ENCODE peak calls at places on chromosomes 11 and 22, in six cellular contexts. I is endothelial cell, L is lower lobe of right lung, N is mammary epithelial cell, X is pancreas, G is tibial nerve. K is an unnamed sample.

GRCh38 chr22:43630451-43630850 is 181.7 kb downstream of the EFCAB6 start:
- DNase-seq in N (no peak), G (no peak), I (no peak), L (no peak), X (no peak), K (no peak)

GRCh38 chr11:10770626-10771254 is 19.7 kb downstream of the CTR9 start:
- DNase-seq in G (peak), L (no peak), X (peak), I (peak), N (peak), K (peak)

GRCh38 chr11:11472096-11472495 is 119.0 kb upstream of the CSNK2A3 start:
- DNase-seq in I (no peak), N (no peak), G (no peak), X (no peak), L (no peak), K (no peak)

GRCh38 chr11:61460474-61460881 is 30.6 kb downstream of the SDHAF2 start:
- DNase-seq in N (no peak), I (no peak), G (peak), X (no peak), L (no peak), K (no peak)

GRCh38 chr22:17961443-17961729 is 63.0 kb downstream of the MICAL3 start:
- DNase-seq in G (no peak), L (no peak), N (no peak), X (no peak), I (no peak), K (no peak)

GRCh38 chr11:70828498-70829159 is 423.7 kb downstream of the SHANK2 start:
- DNase-seq in N (no peak), G (peak), I (no peak), X (no peak), L (no peak), K (no peak)

GRCh38 chr11:64253043-64253442 is 1.7 kb downstream of the PLCB3 start:
- DNase-seq in L (no peak), I (no peak), N (no peak), G (no peak), X (no peak), K (no peak)

GRCh38 chr11:304061-304506 is 3.5 kb upstream of the IFITM2 start:
- DNase-seq in L (peak), N (no peak), X (peak), G (no peak), I (no peak), K (no peak)

GRCh38 chr11:120839846-120840402 is 184.0 kb upstream of the TBCEL start:
- DNase-seq in X (no peak), L (no peak), G (no peak), I (no peak), N (no peak), K (no peak)

GRCh38 chr11:94007426-94007825 is 13.7 kb upstream of the HEPHL1 start:
- DNase-seq in X (no peak), I (no peak), L (no peak), N (no peak), G (no peak), K (no peak)

GRCh38 chr11:72781313-72782080 is 12.3 kb downstream of the STARD10 start:
- DNase-seq in X (peak), I (peak), N (no peak), G (no peak), L (peak), K (no peak)

GRCh38 chr11:47441421-47441820 is 7.5 kb downstream of the RAPSN start:
- DNase-seq in N (no peak), I (no peak), L (no peak), X (no peak), G (no peak), K (no peak)

GRCh38 chr22:24555496-24556253 is at the start of gene SNRPD3:
- DNase-seq in N (peak), I (peak), X (peak), G (peak), L (peak), K (peak)

GRCh38 chr11:119689318-119689717 is 39.7 kb downstream of the NECTIN1 start:
- DNase-seq in G (no peak), X (no peak), N (no peak), L (no peak), I (no peak), K (no peak)

GRCh38 chr22:26656896-26657851 is at the start of gene MIAT:
- DNase-seq in L (peak), G (no peak), N (no peak), I (peak), X (no peak), K (no peak)

GRCh38 chr11:102010776-102011500 is 36.3 kb upstream of the CFAP300 start:
- DNase-seq in N (peak), I (peak), X (no peak), G (peak), L (peak), K (no peak)

GRCh38 chr11:116879789-116880402 is 42.5 kb upstream of the APOA1 start:
- DNase-seq in G (peak), I (peak), L (no peak), X (no peak), N (peak), K (no peak)

GRCh38 chr11:13287026-13287425 is 9.4 kb downstream of the BMAL1 start:
- DNase-seq in N (no peak), I (no peak), G (no peak), L (no peak), X (no peak), K (no peak)

GRCh38 chr11:22807855-22808558 is 21.6 kb downstream of the SVIP start:
- DNase-seq in X (no peak), G (no peak), L (no peak), I (no peak), N (no peak), K (no peak)

GRCh38 chr11:15884131-15884530 is 472.2 kb downstream of the SOX6 start:
- DNase-seq in X (no peak), N (no peak), G (no peak), I (no peak), L (no peak), K (no peak)

GRCh38 chr11:29809121-29809520 is 207.7 kb downstream of the KCNA4 start:
- DNase-seq in X (no peak), G (no peak), I (no peak), L (no peak), N (peak), K (no peak)

GRCh38 chr11:13289081-13289480 is 11.5 kb downstream of the BMAL1 start:
- DNase-seq in X (no peak), G (no peak), L (no peak), N (no peak), I (peak), K (no peak)

GRCh38 chr22:42549329-42550060 is 4.3 kb upstream of the SERHL2 start:
- DNase-seq in N (no peak), L (no peak), G (no peak), I (no peak), X (no peak), K (no peak)

GRCh38 chr11:117572129-117572528 is 224.9 kb downstream of the DSCAML1 start:
- DNase-seq in G (no peak), I (no peak), L (no peak), N (no peak), X (no peak), K (no peak)

GRCh38 chr11:30741039-30741550 is 154.9 kb upstream of the MPPED2 start:
- DNase-seq in G (no peak), N (no peak), X (no peak), L (no peak), I (no peak), K (no peak)

GRCh38 chr11:4607111-4607510 is 920 bp downstream of the TRIM68 start:
- DNase-seq in G (no peak), L (no peak), X (no peak), I (no peak), N (no peak), K (no peak)

GRCh38 chr22:23109441-23109978 is 32.3 kb downstream of the RSPH14 start:
- DNase-seq in L (no peak), X (no peak), N (no peak), G (no peak), I (no peak), K (no peak)

GRCh38 chr11:86747801-86748200 is 52.5 kb upstream of the PRSS23 start:
- DNase-seq in L (no peak), N (no peak), I (no peak), G (no peak), X (no peak), K (no peak)

GRCh38 chr11:30107899-30108298 is 91.1 kb upstream of the KCNA4 start:
- DNase-seq in L (no peak), G (no peak), I (no peak), N (peak), X (no peak), K (no peak)

GRCh38 chr11:118673361-118674093 is 5.9 kb downstream of the TREH start:
- DNase-seq in N (peak), G (no peak), X (no peak), I (no peak), L (no peak), K (no peak)

GRCh38 chr11:129373489-129373953 is 2.1 kb upstream of the BARX2 start:
- DNase-seq in X (no peak), L (peak), I (no peak), G (no peak), N (no peak), K (no peak)

DNA sequence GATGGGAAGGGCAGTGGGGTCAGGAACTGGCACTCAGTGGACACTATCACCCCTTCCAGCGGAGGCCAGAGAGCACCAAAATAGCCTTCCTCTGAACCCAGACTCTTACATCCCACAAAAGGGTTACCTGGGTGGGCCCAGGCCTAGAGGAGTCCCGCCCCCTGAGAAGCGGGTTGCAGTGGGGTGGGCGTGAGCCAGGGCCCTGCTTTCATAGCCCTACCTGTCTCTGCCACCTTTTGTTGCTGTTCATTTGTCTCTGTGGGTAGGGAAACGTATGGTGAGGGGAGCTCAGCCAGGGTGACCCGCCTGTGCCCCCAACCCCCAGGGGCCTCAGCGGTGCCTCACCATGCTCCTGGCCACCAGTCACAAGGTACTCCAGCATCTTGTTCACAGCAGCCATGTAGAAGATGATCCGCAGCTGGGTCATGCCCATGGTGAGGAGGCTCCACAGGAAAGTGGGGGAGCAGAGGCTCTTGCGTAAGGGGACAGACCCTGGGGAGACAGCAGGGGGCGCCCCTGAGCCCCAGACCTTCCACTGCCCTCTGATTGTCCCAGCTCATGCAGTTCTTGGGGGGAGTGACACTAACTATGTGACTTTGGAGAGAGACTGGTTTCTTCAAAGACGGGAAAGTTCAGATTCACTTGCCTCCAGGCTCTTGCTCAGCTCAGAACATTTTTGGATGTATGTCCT is 24.0 kb downstream of the SLC43A1 start:
- DNase-seq in N (no peak), L (no peak), I (peak), X (no peak), G (no peak), K (no peak)
- TF ChIP-seq CTCF in N (peak), L (peak), I (peak), X (peak), G (peak), K (no peak)

DNA sequence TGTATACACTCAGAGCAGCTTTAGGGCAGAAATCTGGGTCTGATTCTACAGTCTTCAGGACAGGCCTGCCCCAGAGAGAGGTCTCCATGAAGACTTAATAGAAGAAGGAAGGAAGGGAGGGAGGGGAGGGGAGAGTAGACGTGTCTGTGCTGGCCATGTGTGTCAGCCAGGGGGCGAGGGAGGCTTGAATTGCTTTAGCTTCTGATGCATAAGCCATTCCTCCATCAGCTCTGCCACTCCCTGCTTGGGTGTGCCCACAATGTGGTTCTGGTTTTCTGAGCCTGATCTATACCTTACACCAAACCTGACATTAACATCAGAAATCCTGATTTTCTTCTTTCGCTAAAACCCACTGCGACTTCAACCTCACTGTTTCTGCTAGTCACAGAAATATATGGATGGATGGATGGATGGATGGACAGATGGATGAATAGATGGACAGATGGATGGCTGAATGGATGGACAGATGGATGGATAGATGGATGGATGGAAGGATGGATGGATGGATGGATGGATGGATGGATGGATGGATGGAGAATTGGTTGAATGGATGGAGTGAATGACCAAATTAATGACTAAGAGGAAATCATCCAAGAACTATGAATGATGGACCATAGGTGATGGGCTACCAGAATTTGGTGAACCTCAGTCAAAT is 56.5 kb upstream of the PRDM11 start:
- DNase-seq in L (no peak), G (no peak), I (no peak), N (peak), X (no peak), K (no peak)
- TF ChIP-seq CTCF in L (no peak), G (no peak), I (no peak), N (no peak), X (no peak), K (no peak)

GRCh38 chr22:20226077-20226716 is 41.9 kb downstream of the RTN4R start:
- DNase-seq in L (no peak), N (no peak), I (no peak), X (no peak), G (no peak), K (no peak)

GRCh38 chr22:20227363-20227762 is 40.8 kb downstream of the RTN4R start:
- DNase-seq in L (no peak), X (peak), I (no peak), G (no peak), N (no peak), K (no peak)

GRCh38 chr22:20228055-20228938 is 39.8 kb downstream of the RTN4R start:
- DNase-seq in G (no peak), N (no peak), I (no peak), L (no peak), X (no peak), K (no peak)

GRCh38 chr22:20225693-20225966 is 42.5 kb downstream of the RTN4R start:
- DNase-seq in G (no peak), L (no peak), I (no peak), X (no peak), N (no peak), K (no peak)

DNA sequence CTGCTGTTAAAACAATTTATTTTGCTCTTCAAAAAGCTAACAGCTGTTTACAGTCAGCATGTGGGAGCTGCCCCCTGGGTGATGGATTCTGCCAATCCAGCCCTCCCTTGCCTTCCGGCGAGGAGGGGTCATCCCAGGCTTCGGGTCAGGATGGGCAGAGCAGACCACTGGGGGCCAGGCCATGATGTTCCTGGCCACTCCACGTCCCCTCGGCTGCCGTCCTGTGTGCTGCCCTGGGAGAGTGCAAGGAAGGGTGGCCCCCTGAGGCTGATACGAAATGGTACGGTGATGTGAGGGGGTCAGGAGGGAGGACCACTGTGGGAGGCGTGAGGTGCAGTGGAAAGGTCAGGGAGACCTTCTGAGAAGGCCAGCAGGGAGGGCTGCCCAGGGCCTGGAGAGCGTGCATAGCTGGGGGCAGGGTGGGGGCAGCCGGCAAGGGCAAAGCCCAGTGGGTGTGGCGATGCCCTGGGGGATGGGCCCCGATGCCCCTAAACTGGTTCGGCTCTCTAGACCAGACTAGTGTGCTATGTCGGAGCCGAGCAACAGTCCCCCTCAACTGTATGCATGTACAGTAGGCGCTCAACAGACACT is 41.3 kb downstream of the RTN4R start:
- DNase-seq in N (no peak), X (no peak), I (no peak), L (no peak), G (no peak), K (no peak)
- TF ChIP-seq CTCF in N (no peak), X (no peak), I (no peak), L (no peak), G (no peak), K (no peak)

DNA sequence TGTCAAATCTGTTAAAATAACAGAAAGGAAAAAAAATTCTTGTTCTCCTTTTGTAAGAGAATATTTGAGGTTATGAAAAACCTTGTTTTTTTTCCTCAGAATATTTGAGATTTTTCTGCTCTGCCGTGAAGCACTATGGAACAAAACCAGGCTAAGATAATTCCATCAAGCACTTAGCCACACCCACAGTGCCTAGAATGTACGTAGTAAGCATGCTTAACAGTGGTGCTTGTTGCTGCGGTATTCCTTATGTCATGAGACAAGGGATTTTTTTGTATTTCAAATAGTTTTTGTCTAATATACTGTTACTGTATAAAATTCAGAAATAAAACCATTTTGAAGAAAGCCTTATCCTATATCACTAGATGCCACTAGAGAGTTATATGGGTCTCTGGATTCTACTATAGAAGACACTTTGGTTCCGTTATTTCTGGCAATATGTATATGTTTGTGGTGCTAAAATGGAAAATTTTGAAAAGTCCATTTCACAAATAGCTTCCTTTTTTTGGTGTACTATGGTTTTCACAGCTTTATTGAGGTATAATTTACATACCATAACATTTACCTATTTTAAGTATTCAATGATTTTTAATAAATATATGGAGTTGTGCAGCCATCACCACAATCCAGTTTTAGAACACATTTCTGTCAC is 23.7 kb downstream of the PDHX start:
- DNase-seq in G (no peak), X (no peak), I (no peak), N (no peak), L (no peak), K (no peak)
- TF ChIP-seq CTCF in G (no peak), X (no peak), I (no peak), N (peak), L (no peak), K (no peak)

DNA sequence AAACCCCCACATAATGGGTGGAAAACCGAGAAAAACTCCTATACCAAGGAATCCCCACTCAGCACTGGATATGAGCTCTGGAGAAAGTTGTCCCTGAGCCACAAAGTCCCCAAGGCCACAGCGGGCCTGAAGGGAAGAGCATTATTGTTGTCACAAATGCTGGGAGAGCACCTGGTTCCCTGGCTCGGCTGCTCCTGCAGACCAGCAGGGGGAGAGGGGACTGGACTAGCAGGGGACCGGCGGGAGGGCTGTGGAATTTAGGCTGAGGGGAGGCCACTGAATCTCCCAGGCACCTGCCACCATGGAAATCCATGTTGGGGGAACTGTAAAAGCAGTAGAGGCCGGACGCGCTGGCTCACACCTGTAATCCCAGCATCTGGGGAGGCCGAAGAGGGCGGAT is 7.0 kb downstream of the PC start:
- DNase-seq in L (no peak), N (no peak), I (no peak), G (no peak), X (no peak), K (no peak)
- TF ChIP-seq CTCF in L (no peak), N (peak), I (no peak), G (no peak), X (no peak), K (no peak)

GRCh38 chr11:67398661-67399563 is 2.7 kb downstream of the PPP1CA start:
- DNase-seq in L (peak), N (no peak), I (no peak), G (no peak), X (no peak), K (no peak)

GRCh38 chr11:67400942-67401494 is 640 bp downstream of the PPP1CA start:
- DNase-seq in I (no peak), L (no peak), N (no peak), G (no peak), X (no peak), K (no peak)

GRCh38 chr11:67404515-67405195 is 772 bp downstream of the TBC1D10C start:
- DNase-seq in N (no peak), I (no peak), L (peak), X (no peak), G (no peak), K (no peak)

GRCh38 chr11:67400251-67400941 is 1.3 kb downstream of the PPP1CA start:
- DNase-seq in I (no peak), L (no peak), N (no peak), X (no peak), G (no peak), K (no peak)

DNA sequence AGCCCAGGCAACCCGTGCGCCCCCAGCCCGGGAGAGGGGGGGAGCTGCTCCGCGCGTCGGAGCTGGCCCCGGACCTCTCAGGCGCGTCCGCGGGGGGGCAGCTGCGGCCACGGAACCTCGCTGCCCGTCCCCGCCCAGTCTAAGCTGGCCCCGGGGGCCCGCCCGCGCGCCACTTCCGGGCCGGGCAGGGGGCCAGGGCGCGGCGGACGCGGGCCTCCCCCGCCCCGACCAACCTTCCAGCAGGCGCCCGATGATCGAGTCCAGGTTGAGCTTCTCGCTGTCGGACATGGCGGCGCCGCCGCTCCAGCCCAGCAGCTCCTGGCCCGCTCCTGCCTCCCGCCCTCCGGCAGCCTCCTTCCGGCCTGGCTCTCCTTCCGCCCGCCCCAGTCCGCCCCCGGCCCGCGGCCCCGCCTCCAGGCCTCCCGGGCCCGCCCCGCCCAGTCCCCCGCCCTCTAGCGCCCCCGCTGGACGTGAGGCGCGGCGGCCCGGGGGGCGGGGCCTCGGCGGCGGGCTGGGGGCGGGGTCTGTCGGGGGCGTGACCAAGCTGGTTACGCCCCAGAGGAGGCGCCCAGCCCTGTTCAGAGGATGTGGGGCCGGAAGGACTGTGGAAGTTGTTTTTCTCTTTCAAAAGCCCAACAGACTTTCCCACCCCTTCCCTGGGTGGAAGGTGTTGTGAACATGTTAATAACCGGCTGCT is at the start of gene PPP1CA:
- DNase-seq in L (peak), G (peak), X (peak), N (peak), I (peak), K (peak)
- TF ChIP-seq CTCF in L (peak), G (peak), X (no peak), N (peak), I (peak), K (no peak)